ENCODE peak calls at places on chromosomes 2 and 18, in five cellular contexts. Z, D, A, E and T are unnamed samples.

GRCh38 chr2:144971937-144972336 is 452.0 kb upstream of the ZEB2 start:
- DNase-seq in A (no peak), E (no peak), Z (no peak), D (no peak), T (no peak)

GRCh38 chr2:105032476-105032875 is 5.4 kb upstream of the MRPS9 start:
- DNase-seq in D (no peak), E (no peak), A (peak), Z (no peak), T (no peak)

GRCh38 chr2:8625399-8626283 is 56.2 kb upstream of the ID2 start:
- DNase-seq in D (no peak), Z (no peak), E (no peak), A (no peak), T (peak)

GRCh38 chr18:3653859-3654441 is 204.0 kb downstream of the TGIF1 start:
- DNase-seq in E (no peak), A (no peak), D (no peak), Z (no peak), T (no peak)

GRCh38 chr2:8488001-8488738 is 193.7 kb upstream of the ID2 start:
- DNase-seq in E (peak), D (no peak), Z (peak), A (no peak), T (peak)

GRCh38 chr2:120422761-120423160 is 76.8 kb downstream of the INHBB start:
- DNase-seq in Z (no peak), A (no peak), D (no peak), E (peak), T (no peak)

GRCh38 chr2:187874786-187875185 is 320.6 kb upstream of the TFPI start:
- DNase-seq in A (no peak), E (no peak), D (no peak), Z (no peak), T (no peak)

GRCh38 chr2:7011376-7012083 is 94.3 kb downstream of the RNF144A start:
- DNase-seq in Z (no peak), A (no peak), D (no peak), E (no peak), T (no peak)

GRCh38 chr2:191950132-191950885 is 103.4 kb upstream of the CAVIN2 start:
- DNase-seq in Z (no peak), E (no peak), D (no peak), A (peak), T (no peak)

GRCh38 chr2:160747771-160748170 is 254.2 kb upstream of the RBMS1 start:
- DNase-seq in E (no peak), Z (no peak), D (no peak), A (peak), T (no peak)

GRCh38 chr2:2409481-2409880 is 78.4 kb upstream of the MYT1L start:
- DNase-seq in A (no peak), D (no peak), Z (no peak), E (no peak), T (no peak)

GRCh38 chr2:7676714-7677113 is 759.5 kb downstream of the RNF144A start:
- DNase-seq in A (no peak), E (no peak), Z (no peak), D (no peak), T (no peak)

GRCh38 chr18:62183578-62184195 is 3.2 kb downstream of the PIGN start:
- DNase-seq in Z (peak), D (peak), A (peak), E (no peak), T (no peak)

GRCh38 chr18:24189007-24189528 is 50.2 kb downstream of the CABYR start:
- DNase-seq in A (no peak), Z (no peak), E (no peak), D (no peak), T (no peak)

GRCh38 chr2:72115361-72116080 is 32.1 kb downstream of the CYP26B1 start:
- DNase-seq in E (peak), Z (no peak), A (peak), D (no peak), T (no peak)

GRCh38 chr2:170139276-170139967 is 38.5 kb upstream of the MYO3B start:
- DNase-seq in E (no peak), Z (no peak), A (no peak), D (no peak), T (no peak)

GRCh38 chr18:56532176-56532840 is 106.1 kb downstream of the TXNL1 start:
- DNase-seq in A (peak), D (no peak), E (no peak), Z (no peak), T (no peak)

GRCh38 chr18:49279487-49279886 is 181.0 kb downstream of the DYM start:
- DNase-seq in E (no peak), D (no peak), Z (no peak), A (no peak), T (no peak)

GRCh38 chr2:39435974-39436591 is 1.0 kb downstream of the MAP4K3 start:
- DNase-seq in A (no peak), Z (no peak), E (no peak), D (peak), T (peak)